ENCODE peak calls at places on chromosome 15, in eight cellular contexts. I, M, Q, S, N, G, Z and T are unnamed samples.

GRCh38 chr15:39301589-39301999 is 279.3 kb upstream of the THBS1 start:
- DNase-seq in S (no peak), N (no peak), G (peak), Q (no peak), M (no peak), I (no peak), Z (no peak), T (no peak)

GRCh38 chr15:55715355-55716076 is 27.4 kb downstream of the PRTG start:
- DNase-seq in I (no peak), Z (no peak), Q (no peak), S (no peak), M (no peak), N (no peak), G (no peak), T (no peak)

GRCh38 chr15:49330166-49330565 is 92.9 kb upstream of the FGF7 start:
- DNase-seq in M (no peak), Q (no peak), G (peak), Z (no peak), N (no peak), S (no peak), I (no peak), T (no peak)

GRCh38 chr15:68843425-68844311 is 23.0 kb upstream of the ANP32A start:
- DNase-seq in G (peak), Z (no peak), I (peak), Q (peak), M (peak), S (no peak), N (no peak), T (peak)

GRCh38 chr15:59553879-59554735 is 57.5 kb upstream of the GCNT3 start:
- DNase-seq in I (no peak), Q (peak), N (no peak), S (no peak), G (peak), Z (no peak), M (no peak), T (no peak)

GRCh38 chr15:45112592-45113379 is 1.2 kb downstream of the DUOX2 start:
- DNase-seq in M (no peak), I (no peak), Q (no peak), S (no peak), N (no peak), G (no peak), Z (no peak), T (no peak)

GRCh38 chr15:55775316-55775715 is 32.4 kb upstream of the PRTG start:
- DNase-seq in Q (no peak), S (no peak), M (no peak), G (no peak), Z (no peak), I (no peak), N (no peak), T (no peak)

GRCh38 chr15:64653757-64654156 is 121.6 kb downstream of the RBPMS2 start:
- DNase-seq in I (no peak), M (peak), Q (peak), Z (no peak), G (no peak), S (no peak), N (no peak), T (no peak)

GRCh38 chr15:59138243-59138642 is 33.3 kb downstream of the CCNB2 start:
- DNase-seq in G (peak), S (peak), I (peak), N (no peak), M (peak), Q (peak), Z (peak), T (peak)

GRCh38 chr15:56244811-56245576 is 1.3 kb upstream of the RFX7 start:
- DNase-seq in I (peak), N (peak), G (peak), Q (no peak), M (peak), Z (peak), S (peak), T (peak)

GRCh38 chr15:25790003-25790660 is 73.0 kb downstream of the ATP10A start:
- DNase-seq in G (peak), Q (peak), M (no peak), N (peak), I (no peak), Z (peak), S (peak), T (peak)

GRCh38 chr15:100669260-100669659 is 66.9 kb downstream of the ASB7 start:
- DNase-seq in Q (no peak), N (no peak), I (no peak), G (no peak), Z (no peak), S (no peak), M (no peak), T (no peak)